ENCODE peak calls at places on chromosomes 4 and X, in four cellular contexts. P is astrocyte of the spinal cord, R is AG09309, Q is stomach. D is an unnamed sample.

GRCh38 chrX:13721819-13722527 is 12.4 kb downstream of the TRAPPC2 start:
- DNase-seq in P (peak; percentile 64), R (peak; percentile 42), Q (no peak), D (no peak)

GRCh38 chrX:33205321-33205720 is 6.0 kb downstream of the DMD start:
- DNase-seq in P (no peak), R (no peak), Q (no peak), D (no peak)

GRCh38 chr4:11293866-11294265 is 134.8 kb downstream of the HS3ST1 start:
- DNase-seq in P (peak; percentile 19), R (no peak), Q (no peak), D (no peak)

GRCh38 chrX:125826080-125826479 is 340.0 kb downstream of the DCAF12L2 start:
- DNase-seq in P (no peak), R (no peak), Q (no peak), D (no peak)

GRCh38 chrX:111244238-111244750 is 26.0 kb downstream of the CAPN6 start:
- DNase-seq in P (peak; percentile 14), R (no peak), Q (no peak), D (no peak)

GRCh38 chr4:129179276-129179675 is 83.3 kb downstream of the C4orf33 start:
- DNase-seq in P (no peak), R (no peak), Q (no peak), D (no peak)

GRCh38 chrX:132044953-132045352 is 21.9 kb downstream of the STK26 start:
- DNase-seq in P (no peak), R (no peak), Q (no peak), D (no peak)

GRCh38 chrX:40323977-40324376 is 226.2 kb upstream of the BCOR start:
- DNase-seq in P (no peak), R (no peak), Q (no peak), D (no peak)

GRCh38 chrX:65821721-65822496 is 154.5 kb downstream of the MSN start:
- DNase-seq in P (no peak), R (no peak), Q (no peak), D (no peak)

GRCh38 chr4:134276476-134276875 is 74.9 kb upstream of the PABPC4L start:
- DNase-seq in P (no peak), R (no peak), Q (no peak), D (no peak)

GRCh38 chrX:146973283-146973682 is 158.7 kb upstream of the CXorf51A start:
- DNase-seq in P (no peak), R (no peak), Q (no peak), D (no peak)

GRCh38 chr4:48270516-48270897 is 869 bp upstream of the TEC start:
- DNase-seq in P (no peak), R (no peak), Q (no peak), D (no peak)

GRCh38 chr4:178395798-178396197 is 953.6 kb upstream of the AGA start:
- DNase-seq in P (no peak), R (no peak), Q (no peak), D (no peak)
- TF ChIP-seq CTCF in P (no peak), R (no peak), Q (no peak), D (no peak)

DNA sequence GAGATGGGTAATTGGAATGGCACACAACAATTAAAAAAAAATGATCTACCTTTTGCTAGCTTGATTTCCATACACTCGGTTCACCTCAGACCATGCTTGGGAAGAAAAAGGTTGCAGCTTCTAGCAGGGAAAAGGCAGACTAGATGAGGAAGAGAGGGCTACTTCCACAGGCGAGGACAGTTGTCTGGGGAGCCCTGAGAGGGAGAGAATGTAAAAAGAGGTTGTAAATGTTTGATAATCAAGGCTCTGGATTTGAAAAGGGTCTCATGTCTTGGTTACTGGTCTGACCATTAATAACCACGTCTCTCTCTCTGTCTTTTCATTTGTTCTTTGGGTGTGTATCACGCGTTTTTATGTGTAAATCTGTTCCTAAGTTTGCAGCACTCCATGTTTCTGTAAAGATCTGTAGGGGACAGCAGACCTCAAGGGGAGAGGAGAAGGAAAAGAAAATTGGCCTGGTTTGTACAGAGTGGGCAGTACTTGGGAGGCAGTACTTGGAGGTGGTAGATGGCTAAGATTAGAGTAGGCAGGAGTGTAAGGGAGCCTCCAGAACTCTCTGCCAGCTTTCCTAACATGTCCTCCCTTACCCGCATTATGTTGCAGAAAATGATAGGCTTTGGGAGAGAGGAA is 750 bp downstream of the ARMCX5 start:
- DNase-seq in P (peak; percentile 39), R (no peak), Q (no peak), D (no peak)
- H3K4me3 ChIP-seq in P (peak overlapping the region; percentile 71), R (peak overlapping the region; percentile 65), Q (peak overlapping the region; percentile 57), D (peak overlapping the region; percentile 73)

GRCh38 chrX:134025986-134026731 is 40.8 kb upstream of the GPC3 start:
- DNase-seq in P (no peak), R (no peak), Q (no peak), D (no peak)
- TF ChIP-seq CTCF in P (no peak), R (no peak), Q (no peak), D (no peak)

DNA sequence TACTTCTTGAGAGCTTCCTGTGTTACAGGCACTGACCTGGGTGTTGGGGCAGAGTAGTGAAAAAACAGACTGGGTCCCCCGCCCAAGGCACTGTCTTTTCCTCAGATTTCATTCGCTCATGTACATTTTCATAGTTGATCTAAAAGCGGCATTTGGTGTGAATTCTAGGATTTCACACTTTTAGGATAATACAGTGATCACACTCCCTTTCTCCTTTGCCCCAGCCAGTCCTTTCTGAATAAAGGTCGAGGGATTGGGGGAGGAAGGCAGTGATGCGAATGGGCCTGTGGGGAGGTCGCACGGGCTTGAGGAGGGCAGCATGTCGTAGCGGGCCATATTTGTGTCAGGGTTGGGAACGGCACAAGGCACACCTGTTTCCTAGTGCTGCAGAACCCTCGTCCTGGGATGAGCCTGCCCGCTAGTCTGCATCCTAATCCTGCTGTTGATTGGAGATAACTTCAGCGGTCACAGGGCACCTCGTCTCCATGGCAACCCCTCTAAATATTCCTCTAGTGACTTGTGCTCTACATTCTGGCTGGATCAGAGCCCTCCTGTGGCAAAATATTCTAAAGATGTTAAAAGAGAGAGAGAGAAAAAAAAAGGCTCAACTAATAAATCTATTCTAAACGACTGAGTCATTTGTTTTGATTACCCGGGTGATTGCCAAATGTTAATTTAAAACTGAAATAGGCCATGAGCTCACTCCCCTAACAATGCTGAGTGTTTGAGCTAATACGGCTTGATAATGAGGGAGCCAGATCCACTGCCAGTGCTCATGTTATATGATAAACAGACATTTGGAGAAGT is 21.8 kb downstream of the FHL1 start:
- DNase-seq in P (peak; percentile 92), R (peak; percentile 84), Q (no peak), D (peak; percentile 90)
- H3K4me3 ChIP-seq in P (no peak overlapping the region), R (no peak overlapping the region), Q (no peak overlapping the region), D (no peak overlapping the region)